ENCODE peak calls at places on chromosomes 2 and 18, in five cellular contexts. E is BJ, W is kidney epithelial cell, X is cardiac muscle cell, Y is upper lobe of left lung. G is an unnamed sample. For H3K27me3, the result is how much of the 10 kb centered on the place peaks cover.

GRCh38 chr2:71941731-71942575 is 205.7 kb downstream of the CYP26B1 start:
- DNase-seq in E (no peak), X (no peak), W (no peak), Y (no peak), G (no peak)

GRCh38 chr2:102618452-102619413 is 620 bp upstream of the SLC9A2 start:
- DNase-seq in X (peak), Y (no peak), W (no peak), E (no peak), G (no peak)

GRCh38 chr2:142991295-142991694 is 113.8 kb downstream of the KYNU start:
- DNase-seq in Y (no peak), E (no peak), W (no peak), X (no peak), G (no peak)

GRCh38 chr2:145744541-145745386 is 1224.8 kb upstream of the ZEB2 start:
- DNase-seq in Y (no peak), W (peak), E (peak), X (no peak), G (no peak)

GRCh38 chr2:106560773-106561172 is 73.6 kb downstream of the CD8B2 start:
- DNase-seq in E (no peak), X (no peak), Y (no peak), W (no peak), G (no peak)

GRCh38 chr18:47932170-47932569 is 1.7 kb upstream of the SMAD2 start:
- DNase-seq in X (no peak), E (no peak), W (no peak), Y (no peak), G (no peak)

GRCh38 chr2:165469417-165469816 is at the start of gene CSRNP3:
- DNase-seq in E (peak), W (peak), X (peak), Y (no peak), G (no peak)

GRCh38 chr2:164882276-164882675 is 40.7 kb upstream of the COBLL1 start:
- DNase-seq in Y (no peak), X (no peak), W (no peak), E (no peak), G (no peak)

GRCh38 chr2:56183643-56184499 is at the start of gene CCDC85A:
- DNase-seq in X (peak), E (no peak), Y (peak), W (no peak), G (peak)

GRCh38 chr2:30366199-30366691 is 80.8 kb upstream of the LCLAT1 start:
- DNase-seq in E (no peak), W (no peak), X (no peak), Y (no peak), G (no peak)

GRCh38 chr2:149329068-149329467 is 1.3 kb upstream of the LYPD6 start:
- DNase-seq in E (no peak), X (no peak), W (no peak), Y (no peak), G (no peak)

GRCh38 chr2:128520787-128521186 is 202.1 kb upstream of the HS6ST1 start:
- DNase-seq in Y (no peak), X (no peak), W (no peak), E (no peak), G (no peak)

GRCh38 chr18:62196079-62196478 is 9.0 kb downstream of the RELCH start:
- DNase-seq in E (no peak), W (no peak), Y (no peak), X (no peak), G (no peak)

GRCh38 chr2:193011870-193012269 is 817.1 kb upstream of the TMEFF2 start:
- DNase-seq in W (no peak), E (no peak), Y (no peak), X (no peak), G (no peak)

GRCh38 chr2:225668606-225669266 is 269.2 kb downstream of the NYAP2 start:
- DNase-seq in Y (no peak), X (peak), W (peak), E (peak), G (no peak)

GRCh38 chr2:237441605-237442004 is 27.6 kb upstream of the COL6A3 start:
- DNase-seq in E (no peak), W (no peak), X (no peak), Y (no peak), G (no peak)

GRCh38 chr18:26215247-26215970 is 10.8 kb upstream of the TAF4B start:
- DNase-seq in W (no peak), Y (no peak), X (no peak), E (no peak), G (no peak)

GRCh38 chr2:124778076-124778475 is 753.0 kb downstream of the CNTNAP5 start:
- DNase-seq in E (peak), X (no peak), W (no peak), Y (no peak), G (no peak)

GRCh38 chr2:144643537-144644336 is 123.8 kb upstream of the ZEB2 start:
- DNase-seq in Y (no peak), X (no peak), W (no peak), E (no peak), G (no peak)

GRCh38 chr2:216372761-216373291 is 543 bp upstream of the MARCHF4 start:
- DNase-seq in Y (no peak), E (peak), X (no peak), W (peak), G (no peak)
- H3K27me3 ChIP-seq in Y (under half), E (under half), X (half or more), W (under half), G (half or more)

GRCh38 chr2:197455428-197455827 is 2.1 kb downstream of the COQ10B start:
- DNase-seq in E (no peak), X (no peak), Y (no peak), W (no peak), G (no peak)
- H3K4me3 ChIP-seq in E (no peak), X (no peak), Y (no peak), W (no peak), G (no peak)

DNA sequence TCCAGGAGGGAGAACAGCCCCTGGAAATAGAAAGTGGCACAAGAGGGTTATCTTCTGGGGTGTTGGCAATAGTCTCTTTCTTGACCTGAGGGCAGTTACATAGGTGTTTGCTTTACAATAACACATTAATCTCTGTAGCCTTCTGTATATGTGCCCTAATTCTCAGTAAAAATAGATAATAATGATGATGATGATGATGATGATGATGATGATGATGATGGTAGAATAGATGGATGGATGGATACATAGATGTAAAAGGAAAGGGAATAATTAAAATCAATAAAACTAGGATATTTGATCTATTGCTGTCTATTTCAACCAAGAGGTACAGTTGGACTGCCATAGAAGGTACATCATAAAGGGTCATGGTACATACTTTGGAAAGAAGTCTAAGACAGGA is 177.7 kb upstream of the VWC2L start:
- DNase-seq in E (no peak), X (no peak), Y (no peak), W (no peak), G (no peak)
- H3K27me3 ChIP-seq in E (under half), X (under half), Y (under half), W (under half), G (under half)

GRCh38 chr2:32626591-32627221 is 1.1 kb upstream of the TTC27 start:
- DNase-seq in Y (no peak), X (no peak), W (no peak), E (no peak), G (no peak)
- H3K4me3 ChIP-seq in Y (peak), X (peak), W (no peak), E (no peak), G (no peak)

GRCh38 chr2:515728-516127 is 161.5 kb downstream of the TMEM18 start:
- DNase-seq in E (no peak), Y (no peak), W (no peak), X (no peak), G (no peak)
- H3K27me3 ChIP-seq in E (under half), Y (under half), W (under half), X (under half), G (under half)

GRCh38 chr2:207770602-207771404 is 1.1 kb upstream of the FZD5 start:
- DNase-seq in Y (peak), E (no peak), X (no peak), W (no peak), G (no peak)
- H3K4me3 ChIP-seq in Y (peak), E (no peak), X (peak), W (no peak), G (peak)

GRCh38 chr2:219054956-219055903 is 5.5 kb downstream of the IHH start:
- DNase-seq in E (no peak), X (no peak), Y (peak), W (no peak), G (no peak)
- H3K27me3 ChIP-seq in E (under half), X (half or more), Y (under half), W (half or more), G (half or more)

GRCh38 chr2:130756721-130757195 is 1.4 kb downstream of the AMER3 start:
- DNase-seq in X (no peak), E (no peak), Y (no peak), W (no peak), G (no peak)
- H3K4me3 ChIP-seq in X (peak), E (no peak), Y (no peak), W (no peak), G (no peak)